ENCODE peak calls at places on chromosomes 3 and 15, in seven cellular contexts. One of them, this sample, is unnamed.
A peak's percentile ranks its signal among the peaks of the same experiment; 100 is the strongest.

GRCh38 chr15:101128191-101128590 is 123.7 kb downstream of the CHSY1 start:
- DNase-seq in hepatocyte: peak; percentile 34
- DNase-seq in esophagus squamous epithelium: no peak
- DNase-seq in IMR-90: peak; percentile 99
- DNase-seq in prostate gland: no peak
- DNase-seq in psoas muscle: no peak
- DNase-seq in body of pancreas: peak; percentile 20
- DNase-seq in this sample: no peak

GRCh38 chr15:26260517-26261133 is 397.5 kb upstream of the ATP10A start:
- DNase-seq in hepatocyte: peak; percentile 65
- DNase-seq in esophagus squamous epithelium: no peak
- DNase-seq in IMR-90: peak; percentile 22
- DNase-seq in prostate gland: peak; percentile 16
- DNase-seq in psoas muscle: peak; percentile 58
- DNase-seq in body of pancreas: peak; percentile 10
- DNase-seq in this sample: no peak

GRCh38 chr3:90091557-90091956 is 984.1 kb downstream of the EPHA3 start:
- DNase-seq in hepatocyte: peak; percentile 73
- DNase-seq in esophagus squamous epithelium: no peak
- DNase-seq in IMR-90: peak; percentile 34
- DNase-seq in prostate gland: peak; percentile 4
- DNase-seq in psoas muscle: no peak
- DNase-seq in body of pancreas: peak; percentile 7
- DNase-seq in this sample: peak; percentile 14

GRCh38 chr3:121769246-121769645 is 19.7 kb upstream of the GOLGB1 start:
- DNase-seq in hepatocyte: no peak
- DNase-seq in esophagus squamous epithelium: no peak
- DNase-seq in IMR-90: no peak
- DNase-seq in prostate gland: no peak
- DNase-seq in psoas muscle: no peak
- DNase-seq in body of pancreas: no peak
- DNase-seq in this sample: no peak

GRCh38 chr3:166123576-166123975 is 286.4 kb upstream of the BCHE start:
- DNase-seq in hepatocyte: no peak
- DNase-seq in esophagus squamous epithelium: no peak
- DNase-seq in IMR-90: peak; percentile 12
- DNase-seq in prostate gland: no peak
- DNase-seq in psoas muscle: no peak
- DNase-seq in body of pancreas: no peak
- DNase-seq in this sample: no peak

GRCh38 chr3:14879161-14879888 is 60.6 kb downstream of the FGD5 start:
- DNase-seq in hepatocyte: peak; percentile 30
- DNase-seq in esophagus squamous epithelium: no peak
- DNase-seq in IMR-90: no peak
- DNase-seq in prostate gland: no peak
- DNase-seq in psoas muscle: no peak
- DNase-seq in body of pancreas: no peak
- DNase-seq in this sample: peak; percentile 39

GRCh38 chr3:58536501-58537411 is at the start of gene ACOX2:
- DNase-seq in hepatocyte: peak; percentile 65
- DNase-seq in esophagus squamous epithelium: no peak
- DNase-seq in IMR-90: peak; percentile 70
- DNase-seq in prostate gland: peak; percentile 32
- DNase-seq in psoas muscle: peak; percentile 74
- DNase-seq in body of pancreas: peak; percentile 73
- DNase-seq in this sample: peak; percentile 79

GRCh38 chr15:51121118-51121517 is 26.4 kb upstream of the TNFAIP8L3 start:
- DNase-seq in hepatocyte: peak; percentile 36
- DNase-seq in esophagus squamous epithelium: no peak
- DNase-seq in IMR-90: peak; percentile 98
- DNase-seq in prostate gland: no peak
- DNase-seq in psoas muscle: no peak
- DNase-seq in body of pancreas: peak; percentile 38
- DNase-seq in this sample: no peak

GRCh38 chr15:65323071-65323511 is 18.6 kb downstream of the RNU5B-1 start:
- DNase-seq in hepatocyte: peak; percentile 76
- DNase-seq in esophagus squamous epithelium: no peak
- DNase-seq in IMR-90: peak; percentile 24
- DNase-seq in prostate gland: no peak
- DNase-seq in psoas muscle: peak; percentile 46
- DNase-seq in body of pancreas: peak; percentile 72
- DNase-seq in this sample: peak; percentile 77

GRCh38 chr3:43995078-43995928 is 246.4 kb upstream of the TOPAZ1 start:
- DNase-seq in hepatocyte: peak; percentile 67
- DNase-seq in esophagus squamous epithelium: no peak
- DNase-seq in IMR-90: no peak
- DNase-seq in prostate gland: no peak
- DNase-seq in psoas muscle: no peak
- DNase-seq in body of pancreas: no peak
- DNase-seq in this sample: no peak

GRCh38 chr3:15243822-15244482 is 37.9 kb downstream of the CAPN7 start:
- DNase-seq in hepatocyte: no peak
- DNase-seq in esophagus squamous epithelium: no peak
- DNase-seq in IMR-90: no peak
- DNase-seq in prostate gland: no peak
- DNase-seq in psoas muscle: no peak
- DNase-seq in body of pancreas: no peak
- DNase-seq in this sample: no peak

GRCh38 chr3:152717252-152717651 is 117.7 kb upstream of the P2RY1 start:
- DNase-seq in hepatocyte: no peak
- DNase-seq in esophagus squamous epithelium: no peak
- DNase-seq in IMR-90: no peak
- DNase-seq in prostate gland: no peak
- DNase-seq in psoas muscle: no peak
- DNase-seq in body of pancreas: no peak
- DNase-seq in this sample: no peak

GRCh38 chr15:42092666-42093445 is 1.5 kb downstream of the PLA2G4D start:
- DNase-seq in hepatocyte: no peak
- DNase-seq in esophagus squamous epithelium: no peak
- DNase-seq in IMR-90: no peak
- DNase-seq in prostate gland: peak; percentile 73
- DNase-seq in psoas muscle: peak; percentile 79
- DNase-seq in body of pancreas: no peak
- DNase-seq in this sample: peak; percentile 57

GRCh38 chr15:90703455-90703854 is 13.7 kb upstream of the BLM start:
- DNase-seq in hepatocyte: no peak
- DNase-seq in esophagus squamous epithelium: no peak
- DNase-seq in IMR-90: no peak
- DNase-seq in prostate gland: no peak
- DNase-seq in psoas muscle: no peak
- DNase-seq in body of pancreas: no peak
- DNase-seq in this sample: no peak

GRCh38 chr3:122962149-122962548 is 65.4 kb downstream of the SEMA5B start:
- DNase-seq in hepatocyte: no peak
- DNase-seq in esophagus squamous epithelium: no peak
- DNase-seq in IMR-90: no peak
- DNase-seq in prostate gland: no peak
- DNase-seq in psoas muscle: no peak
- DNase-seq in body of pancreas: no peak
- DNase-seq in this sample: no peak

GRCh38 chr3:105958237-105959000 is 89.6 kb upstream of the CBLB start:
- DNase-seq in hepatocyte: no peak
- DNase-seq in esophagus squamous epithelium: no peak
- DNase-seq in IMR-90: no peak
- DNase-seq in prostate gland: no peak
- DNase-seq in psoas muscle: no peak
- DNase-seq in body of pancreas: no peak
- DNase-seq in this sample: no peak

GRCh38 chr3:50297896-50298725 is 1.1 kb downstream of the HYAL3 start:
- DNase-seq in hepatocyte: no peak
- DNase-seq in esophagus squamous epithelium: no peak
- DNase-seq in IMR-90: no peak
- DNase-seq in prostate gland: no peak
- DNase-seq in psoas muscle: peak; percentile 61
- DNase-seq in body of pancreas: peak; percentile 17
- DNase-seq in this sample: peak; percentile 16

GRCh38 chr3:59696783-59697182 is 647.0 kb upstream of the CFAP20DC start:
- DNase-seq in hepatocyte: no peak
- DNase-seq in esophagus squamous epithelium: no peak
- DNase-seq in IMR-90: no peak
- DNase-seq in prostate gland: no peak
- DNase-seq in psoas muscle: no peak
- DNase-seq in body of pancreas: no peak
- DNase-seq in this sample: no peak

GRCh38 chr15:28919201-28919627 is 33.4 kb downstream of the APBA2 start:
- DNase-seq in hepatocyte: peak; percentile 34
- DNase-seq in esophagus squamous epithelium: no peak
- DNase-seq in IMR-90: no peak
- DNase-seq in prostate gland: no peak
- DNase-seq in psoas muscle: no peak
- DNase-seq in body of pancreas: no peak
- DNase-seq in this sample: no peak

GRCh38 chr3:120344349-120344748 is 4.8 kb downstream of the LRRC58 start:
- DNase-seq in hepatocyte: no peak
- DNase-seq in esophagus squamous epithelium: no peak
- DNase-seq in IMR-90: peak; percentile 17
- DNase-seq in prostate gland: no peak
- DNase-seq in psoas muscle: no peak
- DNase-seq in body of pancreas: no peak
- DNase-seq in this sample: no peak

GRCh38 chr3:119891944-119892721 is 110.2 kb downstream of the NR1I2 start:
- DNase-seq in hepatocyte: peak; percentile 68
- DNase-seq in esophagus squamous epithelium: no peak
- DNase-seq in IMR-90: peak; percentile 71
- DNase-seq in prostate gland: peak; percentile 35
- DNase-seq in psoas muscle: no peak
- DNase-seq in body of pancreas: peak; percentile 61
- DNase-seq in this sample: no peak

GRCh38 chr3:64046527-64046926 is 23.2 kb upstream of the PSMD6 start:
- DNase-seq in hepatocyte: no peak
- DNase-seq in esophagus squamous epithelium: no peak
- DNase-seq in IMR-90: no peak
- DNase-seq in prostate gland: no peak
- DNase-seq in psoas muscle: no peak
- DNase-seq in body of pancreas: no peak
- DNase-seq in this sample: no peak

DNA sequence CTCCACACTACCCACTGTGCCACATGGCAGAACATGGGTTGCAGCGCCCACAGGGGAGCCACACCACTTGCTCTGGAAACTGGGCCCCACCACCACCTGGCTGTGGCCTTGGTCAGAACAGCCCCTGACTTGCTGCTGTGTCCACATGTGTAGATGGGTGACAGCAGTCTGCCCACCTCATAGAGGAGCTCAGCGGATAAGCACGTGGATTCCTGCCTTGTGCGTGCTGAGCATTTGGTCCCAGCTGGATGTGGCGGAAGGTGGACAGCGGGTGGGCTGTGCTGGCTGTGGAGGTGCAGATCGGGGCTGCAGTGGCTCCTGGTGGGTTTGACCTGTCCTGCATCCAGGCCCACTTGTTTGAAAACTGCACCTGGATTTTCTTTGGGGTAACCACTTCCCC is 6.0 kb upstream of the PLXNA1 start:
- DNase-seq in hepatocyte: no peak
- DNase-seq in esophagus squamous epithelium: no peak
- DNase-seq in IMR-90: no peak
- DNase-seq in prostate gland: no peak
- DNase-seq in psoas muscle: no peak
- DNase-seq in body of pancreas: no peak
- DNase-seq in this sample: no peak
- H3K36me3 ChIP-seq in hepatocyte: no peaks in the 10 kb centered on the region
- H3K36me3 ChIP-seq in esophagus squamous epithelium: no peaks in the 10 kb centered on the region
- H3K36me3 ChIP-seq in IMR-90: no peaks in the 10 kb centered on the region
- H3K36me3 ChIP-seq in prostate gland: no peaks in the 10 kb centered on the region
- H3K36me3 ChIP-seq in psoas muscle: no peaks in the 10 kb centered on the region
- H3K36me3 ChIP-seq in body of pancreas: no peaks in the 10 kb centered on the region
- H3K36me3 ChIP-seq in this sample: no peaks in the 10 kb centered on the region

GRCh38 chr3:136839556-136839931 is 20.6 kb downstream of the SLC35G2 start:
- DNase-seq in hepatocyte: no peak
- DNase-seq in esophagus squamous epithelium: no peak
- DNase-seq in IMR-90: no peak
- DNase-seq in prostate gland: no peak
- DNase-seq in psoas muscle: no peak
- DNase-seq in body of pancreas: no peak
- DNase-seq in this sample: no peak
- H3K36me3 ChIP-seq in hepatocyte: no peaks in the 10 kb centered on the region
- H3K36me3 ChIP-seq in esophagus squamous epithelium: no peaks in the 10 kb centered on the region
- H3K36me3 ChIP-seq in IMR-90: no peaks in the 10 kb centered on the region
- H3K36me3 ChIP-seq in prostate gland: no peaks in the 10 kb centered on the region
- H3K36me3 ChIP-seq in psoas muscle: peaks cover 3% of the 10 kb centered on the region
- H3K36me3 ChIP-seq in body of pancreas: no peaks in the 10 kb centered on the region
- H3K36me3 ChIP-seq in this sample: no peaks in the 10 kb centered on the region

DNA sequence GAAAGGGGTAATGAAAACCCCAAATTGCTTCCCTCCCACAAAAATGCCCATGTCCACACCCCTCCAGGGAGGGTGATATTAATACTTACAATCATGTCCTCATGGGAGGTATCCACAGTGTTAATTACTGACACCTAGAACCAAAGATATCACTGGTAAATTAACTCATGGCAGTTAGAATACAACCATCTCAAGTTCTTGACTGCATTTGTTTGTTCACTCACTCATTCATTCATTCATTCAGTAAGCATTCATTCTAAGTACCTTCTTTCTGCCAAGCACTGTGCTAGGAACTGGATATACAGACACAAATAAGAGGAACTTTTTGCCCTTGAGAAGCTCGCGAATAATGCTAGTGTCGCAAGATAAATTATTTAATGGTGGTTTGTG is 3.0 kb downstream of the SEC13 start:
- DNase-seq in hepatocyte: no peak
- DNase-seq in esophagus squamous epithelium: no peak
- DNase-seq in IMR-90: no peak
- DNase-seq in prostate gland: no peak
- DNase-seq in psoas muscle: no peak
- DNase-seq in body of pancreas: no peak
- DNase-seq in this sample: no peak
- H3K36me3 ChIP-seq in hepatocyte: no peaks in the 10 kb centered on the region
- H3K36me3 ChIP-seq in esophagus squamous epithelium: peaks cover 40% of the 10 kb centered on the region
- H3K36me3 ChIP-seq in IMR-90: peaks cover 51% of the 10 kb centered on the region
- H3K36me3 ChIP-seq in prostate gland: peaks cover 12% of the 10 kb centered on the region
- H3K36me3 ChIP-seq in psoas muscle: peaks cover 63% of the 10 kb centered on the region
- H3K36me3 ChIP-seq in body of pancreas: peaks cover 6% of the 10 kb centered on the region
- H3K36me3 ChIP-seq in this sample: peaks cover 60% of the 10 kb centered on the region

DNA sequence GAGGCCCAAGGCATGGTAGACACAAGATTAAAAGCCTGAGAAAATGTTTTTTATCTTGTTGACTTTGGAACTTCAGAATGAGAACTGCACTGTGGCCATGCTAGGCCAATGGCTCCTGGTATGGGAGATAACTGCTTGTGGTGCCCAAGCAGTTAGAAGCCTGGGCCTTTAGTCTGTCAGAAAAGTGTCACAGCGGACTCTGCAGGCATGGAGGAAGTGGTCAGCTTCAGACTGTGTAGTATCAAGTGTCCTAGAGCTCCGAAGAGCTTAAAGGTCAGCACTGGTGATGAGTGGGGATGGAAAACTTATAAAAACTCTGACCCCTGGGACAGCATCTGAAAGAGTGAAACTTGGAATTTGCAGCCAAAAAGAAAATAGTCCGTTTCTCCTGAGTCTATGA is 11.8 kb downstream of the FYCO1 start:
- DNase-seq in hepatocyte: no peak
- DNase-seq in esophagus squamous epithelium: no peak
- DNase-seq in IMR-90: no peak
- DNase-seq in prostate gland: no peak
- DNase-seq in psoas muscle: no peak
- DNase-seq in body of pancreas: no peak
- DNase-seq in this sample: no peak
- H3K36me3 ChIP-seq in hepatocyte: peaks cover 6% of the 10 kb centered on the region
- H3K36me3 ChIP-seq in esophagus squamous epithelium: peaks cover 19% of the 10 kb centered on the region
- H3K36me3 ChIP-seq in IMR-90: peaks cover 15% of the 10 kb centered on the region
- H3K36me3 ChIP-seq in prostate gland: no peaks in the 10 kb centered on the region
- H3K36me3 ChIP-seq in psoas muscle: peaks cover 53% of the 10 kb centered on the region
- H3K36me3 ChIP-seq in body of pancreas: no peaks in the 10 kb centered on the region
- H3K36me3 ChIP-seq in this sample: peaks cover 58% of the 10 kb centered on the region

GRCh38 chr3:104586344-104586743 is 780.4 kb upstream of the ALCAM start:
- DNase-seq in hepatocyte: no peak
- DNase-seq in esophagus squamous epithelium: no peak
- DNase-seq in IMR-90: no peak
- DNase-seq in prostate gland: no peak
- DNase-seq in psoas muscle: no peak
- DNase-seq in body of pancreas: no peak
- DNase-seq in this sample: no peak
- H3K36me3 ChIP-seq in hepatocyte: no peaks in the 10 kb centered on the region
- H3K36me3 ChIP-seq in esophagus squamous epithelium: no peaks in the 10 kb centered on the region
- H3K36me3 ChIP-seq in IMR-90: no peaks in the 10 kb centered on the region
- H3K36me3 ChIP-seq in prostate gland: no peaks in the 10 kb centered on the region
- H3K36me3 ChIP-seq in psoas muscle: no peaks in the 10 kb centered on the region
- H3K36me3 ChIP-seq in body of pancreas: no peaks in the 10 kb centered on the region
- H3K36me3 ChIP-seq in this sample: no peaks in the 10 kb centered on the region

This sample was measured in left ventricle myocardium inferior.